ENCODE peak calls at places on chromosome 11, in four cellular contexts. L is CD8-positive, alpha-beta memory T cell; U is PC-3; C is cardiac muscle cell. W is an unnamed sample.

GRCh38 chr11:9138612-9139579 is 47.5 kb upstream of the SCUBE2 start:
- DNase-seq in C (no peak), U (peak; percentile 97), L (no peak), W (peak; percentile 26)

GRCh38 chr11:11347583-11347982 is 5.5 kb downstream of the CSNK2A3 start:
- DNase-seq in L (no peak), C (no peak), U (no peak), W (no peak)

GRCh38 chr11:2897048-2897447 is 11.5 kb upstream of the CDKN1C start:
- DNase-seq in C (no peak), L (no peak), U (no peak), W (no peak)

GRCh38 chr11:18771266-18772035 is 20.1 kb downstream of the PTPN5 start:
- DNase-seq in U (no peak), C (no peak), L (no peak), W (no peak)

GRCh38 chr11:60657880-60658279 is 41.5 kb upstream of the MS4A8 start:
- DNase-seq in L (no peak), U (no peak), C (peak; percentile 57), W (no peak)

GRCh38 chr11:38089728-38090127 is 1491.7 kb upstream of the RAG2 start:
- DNase-seq in C (peak; percentile 11), U (peak; percentile 58), L (no peak), W (no peak)

GRCh38 chr11:105081412-105082150 is 36.4 kb upstream of the CARD16 start:
- DNase-seq in C (no peak), U (no peak), L (no peak), W (no peak)

GRCh38 chr11:38297670-38298069 is 1699.6 kb upstream of the RAG2 start:
- DNase-seq in U (no peak), L (no peak), C (no peak), W (no peak)

GRCh38 chr11:102666331-102666957 is 39.1 kb downstream of the MMP27 start:
- DNase-seq in U (peak; percentile 79), C (peak; percentile 64), L (no peak), W (no peak)

GRCh38 chr11:11856638-11857037 is 14.9 kb downstream of the USP47 start:
- DNase-seq in C (no peak), U (peak; percentile 36), L (no peak), W (no peak)

GRCh38 chr11:63491614-63492372 is 826 bp upstream of the PLAAT5 start:
- DNase-seq in C (no peak), U (no peak), L (no peak), W (no peak)

GRCh38 chr11:63490551-63491239 is at the start of gene PLAAT5:
- DNase-seq in L (no peak), C (peak; percentile 50), U (no peak), W (no peak)

GRCh38 chr11:63489879-63490278 is 1.1 kb downstream of the PLAAT5 start:
- DNase-seq in C (no peak), L (no peak), U (peak; percentile 10), W (no peak)

GRCh38 chr11:63492441-63492840 is 1.5 kb upstream of the PLAAT5 start:
- DNase-seq in U (no peak), L (no peak), C (no peak), W (no peak)

DNA sequence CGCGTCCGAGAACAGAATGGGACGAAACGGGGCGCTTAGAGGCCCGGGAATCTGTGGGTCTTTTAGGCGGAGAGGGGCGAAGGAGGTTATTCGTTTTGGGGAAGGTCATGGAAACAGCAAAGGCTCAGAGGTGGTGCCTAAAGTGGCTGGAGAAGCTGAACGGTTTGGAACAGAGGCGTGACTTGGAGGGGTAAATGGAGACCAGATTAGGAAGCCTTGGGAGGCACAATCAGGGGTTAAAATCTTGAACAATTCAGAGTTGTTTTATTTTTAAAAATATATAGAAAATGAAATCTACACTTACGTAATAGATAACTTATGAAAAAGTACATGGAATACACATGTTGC is 247 bp upstream of the PLAAT5 start:
- DNase-seq in C (no peak), U (no peak), L (no peak), W (no peak)
- H3K4me3 ChIP-seq in C (peak overlapping the region; percentile 28), U (no peak overlapping the region), L (no peak overlapping the region), W (peak overlapping the region; percentile 52)

DNA sequence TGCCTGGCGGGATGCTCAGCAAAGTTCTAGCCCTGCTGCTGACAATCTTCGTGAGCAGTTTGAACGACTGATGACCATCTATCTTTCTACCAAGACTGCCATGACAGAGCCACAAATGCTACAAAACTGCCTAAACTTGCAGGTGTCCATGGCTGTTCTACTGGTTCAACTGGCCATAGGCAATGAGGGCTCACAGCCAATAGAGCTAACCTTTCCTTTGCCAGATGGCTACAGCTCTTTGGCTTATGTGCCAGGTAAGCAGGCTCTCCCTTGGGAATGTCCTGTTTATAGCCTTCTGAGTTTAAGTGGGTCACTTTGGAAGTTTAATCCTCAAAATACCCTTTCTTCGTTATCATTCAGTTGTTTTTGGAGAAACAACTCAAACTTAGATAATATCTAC is 20.1 kb downstream of the UBE4A start:
- DNase-seq in L (no peak), U (no peak), C (no peak), W (no peak)
- H3K27ac ChIP-seq in L (no peak overlapping the region), U (no peak overlapping the region), C (no peak overlapping the region), W (no peak overlapping the region)

GRCh38 chr11:72528121-72528520 is 93.8 kb upstream of the CLPB start:
- DNase-seq in C (no peak), L (no peak), U (no peak), W (no peak)
- H3K9me3 ChIP-seq in C (no peaks in the 10 kb centered on the region), L (no peaks in the 10 kb centered on the region), U (no peaks in the 10 kb centered on the region), W (no peaks in the 10 kb centered on the region)

GRCh38 chr11:120238968-120239620 is 846 bp upstream of the POU2F3 start:
- DNase-seq in C (no peak), L (no peak), U (no peak), W (no peak)

GRCh38 chr11:120240866-120241265 is 926 bp downstream of the POU2F3 start:
- DNase-seq in U (no peak), L (no peak), C (no peak), W (no peak)

GRCh38 chr11:120239713-120240640 is at the start of gene POU2F3:
- DNase-seq in C (peak; percentile 49), L (no peak), U (no peak), W (no peak)

GRCh38 chr11:120243221-120243620 is 3.3 kb downstream of the POU2F3 start:
- DNase-seq in L (no peak), U (no peak), C (no peak), W (no peak)

GRCh38 chr11:120241277-120241676 is 1.3 kb downstream of the POU2F3 start:
- DNase-seq in L (no peak), U (no peak), C (no peak), W (no peak)
- H3K4me3 ChIP-seq in L (no peak overlapping the region), U (no peak overlapping the region), C (no peak overlapping the region), W (no peak overlapping the region)

GRCh38 chr11:42315267-42315666 is 855.8 kb upstream of the LRRC4C start:
- DNase-seq in C (no peak), U (peak; percentile 73), L (no peak), W (no peak)

GRCh38 chr11:42315846-42316245 is 856.4 kb upstream of the LRRC4C start:
- DNase-seq in U (no peak), C (no peak), L (no peak), W (no peak)

GRCh38 chr11:42311504-42311903 is 852.1 kb upstream of the LRRC4C start:
- DNase-seq in L (no peak), C (no peak), U (peak; percentile 1), W (peak; percentile 28)

GRCh38 chr11:42311944-42312343 is 852.5 kb upstream of the LRRC4C start:
- DNase-seq in C (no peak), U (peak; percentile 62), L (no peak), W (no peak)
- H3K27ac ChIP-seq in C (no peak overlapping the region), U (peak overlapping the region; percentile 31), L (no peak overlapping the region), W (no peak overlapping the region)

W was measured in tibial artery.